ENCODE peak calls at places on chromosome X, in seven cellular contexts. One of them, this sample, is unnamed.

GRCh38 chrX:141176586-141177451 is at the start of gene LDOC1:
- DNase-seq in tibial artery: peak; percentile 90
- DNase-seq in stomach: peak; percentile 73
- DNase-seq in BE2C: peak; percentile 90
- DNase-seq in body of pancreas: peak; percentile 85
- DNase-seq in lower lobe of right lung: peak; percentile 72
- DNase-seq in pancreas: peak; percentile 69
- DNase-seq in this sample: peak; percentile 72

GRCh38 chrX:40146471-40147398 is 49.0 kb upstream of the BCOR start:
- DNase-seq in tibial artery: no peak
- DNase-seq in stomach: no peak
- DNase-seq in BE2C: peak; percentile 38
- DNase-seq in body of pancreas: peak; percentile 51
- DNase-seq in lower lobe of right lung: peak; percentile 65
- DNase-seq in pancreas: no peak
- DNase-seq in this sample: peak; percentile 31

GRCh38 chrX:23885803-23886202 is 21.9 kb downstream of the APOO start:
- DNase-seq in tibial artery: no peak
- DNase-seq in stomach: no peak
- DNase-seq in BE2C: no peak
- DNase-seq in body of pancreas: no peak
- DNase-seq in lower lobe of right lung: no peak
- DNase-seq in pancreas: no peak
- DNase-seq in this sample: no peak

GRCh38 chrX:4118666-4119530 is 405.4 kb upstream of the PRKX start:
- DNase-seq in tibial artery: no peak
- DNase-seq in stomach: no peak
- DNase-seq in BE2C: no peak
- DNase-seq in body of pancreas: no peak
- DNase-seq in lower lobe of right lung: no peak
- DNase-seq in pancreas: no peak
- DNase-seq in this sample: no peak

GRCh38 chrX:132615396-132616131 is 126.7 kb upstream of the MBNL3 start:
- DNase-seq in tibial artery: no peak
- DNase-seq in stomach: peak; percentile 48
- DNase-seq in BE2C: peak; percentile 30
- DNase-seq in body of pancreas: peak; percentile 57
- DNase-seq in lower lobe of right lung: peak; percentile 30
- DNase-seq in pancreas: peak; percentile 31
- DNase-seq in this sample: peak; percentile 55

GRCh38 chrX:150568320-150569154 is at the start of gene MTM1:
- DNase-seq in tibial artery: peak; percentile 96
- DNase-seq in stomach: peak; percentile 92
- DNase-seq in BE2C: peak; percentile 93
- DNase-seq in body of pancreas: peak; percentile 94
- DNase-seq in lower lobe of right lung: peak; percentile 96
- DNase-seq in pancreas: peak; percentile 94
- DNase-seq in this sample: peak; percentile 73

GRCh38 chrX:79138658-79139241 is 5.7 kb upstream of the GPR174 start:
- DNase-seq in tibial artery: no peak
- DNase-seq in stomach: no peak
- DNase-seq in BE2C: no peak
- DNase-seq in body of pancreas: no peak
- DNase-seq in lower lobe of right lung: no peak
- DNase-seq in pancreas: no peak
- DNase-seq in this sample: no peak

GRCh38 chrX:126065901-126066660 is 100.0 kb downstream of the DCAF12L2 start:
- DNase-seq in tibial artery: peak; percentile 17
- DNase-seq in stomach: no peak
- DNase-seq in BE2C: no peak
- DNase-seq in body of pancreas: no peak
- DNase-seq in lower lobe of right lung: peak; percentile 7
- DNase-seq in pancreas: no peak
- DNase-seq in this sample: no peak

GRCh38 chrX:107102980-107103379 is 15.6 kb downstream of the RBM41 start:
- DNase-seq in tibial artery: no peak
- DNase-seq in stomach: no peak
- DNase-seq in BE2C: no peak
- DNase-seq in body of pancreas: no peak
- DNase-seq in lower lobe of right lung: no peak
- DNase-seq in pancreas: no peak
- DNase-seq in this sample: no peak

DNA sequence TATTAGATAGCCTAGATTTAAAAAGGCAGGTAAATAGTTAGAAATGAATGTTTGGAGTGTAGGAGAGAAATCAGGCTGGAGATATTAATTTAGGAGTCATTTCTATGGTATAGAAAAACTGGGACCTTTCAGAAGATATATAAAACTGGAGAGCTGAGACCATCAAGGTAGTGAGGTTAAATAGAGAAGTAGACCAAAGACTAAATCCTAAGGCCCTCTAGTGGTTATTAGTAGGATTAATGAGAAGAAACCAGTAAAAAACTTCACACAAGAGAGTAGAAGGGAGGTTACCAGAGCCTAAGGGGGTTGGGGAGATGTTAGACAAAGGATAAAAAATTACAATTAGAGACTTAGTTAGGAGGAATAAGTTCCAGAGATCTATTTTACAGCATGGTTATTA is 351.0 kb upstream of the SPANXN1 start:
- DNase-seq in tibial artery: no peak
- DNase-seq in stomach: no peak
- DNase-seq in BE2C: no peak
- DNase-seq in body of pancreas: no peak
- DNase-seq in lower lobe of right lung: no peak
- DNase-seq in pancreas: no peak
- DNase-seq in this sample: no peak
- TF ChIP-seq CTCF in tibial artery: peak; percentile 13
- TF ChIP-seq CTCF in stomach: no peak
- TF ChIP-seq CTCF in BE2C: peak; percentile 13
- TF ChIP-seq CTCF in body of pancreas: peak; percentile 19
- TF ChIP-seq CTCF in lower lobe of right lung: peak; percentile 8
- TF ChIP-seq CTCF in pancreas: no peak
- TF ChIP-seq CTCF in this sample: peak; percentile 60

GRCh38 chrX:10259716-10260115 is 102.9 kb downstream of the CLCN4 start:
- DNase-seq in tibial artery: no peak
- DNase-seq in stomach: no peak
- DNase-seq in BE2C: no peak
- DNase-seq in body of pancreas: no peak
- DNase-seq in lower lobe of right lung: no peak
- DNase-seq in pancreas: no peak
- DNase-seq in this sample: no peak

DNA sequence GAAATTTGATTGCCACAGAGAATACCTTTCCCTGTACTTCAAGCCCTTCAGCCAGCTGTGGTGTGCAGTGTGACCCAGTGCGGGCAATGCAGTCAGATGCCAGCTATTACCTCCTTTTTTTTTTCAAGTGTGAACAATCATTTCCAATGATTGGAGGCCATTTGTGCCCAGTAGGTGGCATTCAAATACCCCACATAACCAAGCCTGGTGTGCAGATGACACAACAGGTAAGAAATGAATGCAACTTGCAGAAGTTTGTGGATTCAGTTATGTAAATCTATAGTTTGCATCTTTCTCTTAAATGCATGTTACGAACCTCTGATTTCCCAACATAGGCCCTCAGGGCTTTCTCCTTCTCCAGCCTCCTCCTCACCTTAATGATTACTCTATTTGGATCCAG is 98.0 kb downstream of the CLCN4 start:
- DNase-seq in tibial artery: no peak
- DNase-seq in stomach: no peak
- DNase-seq in BE2C: peak; percentile 11
- DNase-seq in body of pancreas: no peak
- DNase-seq in lower lobe of right lung: no peak
- DNase-seq in pancreas: no peak
- DNase-seq in this sample: no peak
- TF ChIP-seq CTCF in tibial artery: no peak
- TF ChIP-seq CTCF in stomach: no peak
- TF ChIP-seq CTCF in BE2C: peak; percentile 50
- TF ChIP-seq CTCF in body of pancreas: peak; percentile 41
- TF ChIP-seq CTCF in lower lobe of right lung: peak; percentile 17
- TF ChIP-seq CTCF in pancreas: no peak
- TF ChIP-seq CTCF in this sample: no peak

DNA sequence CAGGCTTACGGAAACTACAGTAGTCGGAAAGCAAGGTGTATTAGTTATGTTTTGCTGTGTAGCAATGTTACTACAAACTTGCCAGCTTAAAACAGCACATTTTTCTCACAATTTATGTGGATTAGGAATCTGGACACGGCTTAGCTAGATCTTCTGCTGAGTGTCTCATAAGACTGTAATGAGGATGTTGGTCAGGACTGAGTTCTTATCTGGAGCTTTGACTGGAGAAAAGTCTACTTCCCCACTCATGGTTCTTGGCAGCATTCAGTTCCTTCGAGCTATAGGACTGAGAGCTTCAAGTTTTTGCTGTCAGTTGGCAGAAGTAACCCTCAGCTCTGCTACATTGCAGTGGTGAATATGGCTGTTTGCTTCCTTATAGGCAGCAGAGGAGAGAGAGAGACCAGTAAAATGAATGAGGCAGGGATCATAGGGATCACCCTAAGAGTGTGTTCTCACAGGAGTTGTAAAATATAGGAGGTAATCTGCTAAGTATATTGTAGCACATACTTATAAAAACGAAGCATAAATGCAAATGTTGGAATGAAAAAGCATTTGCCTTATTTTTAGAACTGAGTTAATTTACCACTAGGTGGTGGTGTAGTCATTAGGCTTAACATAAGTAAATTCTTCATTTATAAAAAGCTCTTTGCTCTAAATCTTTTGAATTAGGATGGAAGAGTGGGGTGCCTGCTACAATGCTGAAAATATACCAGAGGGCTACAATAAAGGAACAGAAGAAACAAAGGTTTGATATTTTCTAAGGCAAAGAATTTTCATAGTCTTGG is 38.6 kb downstream of the ALG13 start:
- DNase-seq in tibial artery: no peak
- DNase-seq in stomach: no peak
- DNase-seq in BE2C: no peak
- DNase-seq in body of pancreas: no peak
- DNase-seq in lower lobe of right lung: no peak
- DNase-seq in pancreas: no peak
- DNase-seq in this sample: no peak
- TF ChIP-seq CTCF in tibial artery: no peak
- TF ChIP-seq CTCF in stomach: no peak
- TF ChIP-seq CTCF in BE2C: peak; percentile 21
- TF ChIP-seq CTCF in body of pancreas: peak; percentile 26
- TF ChIP-seq CTCF in lower lobe of right lung: peak; percentile 8
- TF ChIP-seq CTCF in pancreas: peak; percentile 31
- TF ChIP-seq CTCF in this sample: peak; percentile 61

GRCh38 chrX:74535211-74535621 is 79.2 kb downstream of the RLIM start:
- DNase-seq in tibial artery: no peak
- DNase-seq in stomach: no peak
- DNase-seq in BE2C: peak; percentile 8
- DNase-seq in body of pancreas: no peak
- DNase-seq in lower lobe of right lung: no peak
- DNase-seq in pancreas: peak; percentile 5
- DNase-seq in this sample: no peak
- TF ChIP-seq CTCF in tibial artery: peak; percentile 23
- TF ChIP-seq CTCF in stomach: no peak
- TF ChIP-seq CTCF in BE2C: peak; percentile 50
- TF ChIP-seq CTCF in body of pancreas: peak; percentile 12
- TF ChIP-seq CTCF in lower lobe of right lung: peak; percentile 32
- TF ChIP-seq CTCF in pancreas: no peak
- TF ChIP-seq CTCF in this sample: peak; percentile 50

DNA sequence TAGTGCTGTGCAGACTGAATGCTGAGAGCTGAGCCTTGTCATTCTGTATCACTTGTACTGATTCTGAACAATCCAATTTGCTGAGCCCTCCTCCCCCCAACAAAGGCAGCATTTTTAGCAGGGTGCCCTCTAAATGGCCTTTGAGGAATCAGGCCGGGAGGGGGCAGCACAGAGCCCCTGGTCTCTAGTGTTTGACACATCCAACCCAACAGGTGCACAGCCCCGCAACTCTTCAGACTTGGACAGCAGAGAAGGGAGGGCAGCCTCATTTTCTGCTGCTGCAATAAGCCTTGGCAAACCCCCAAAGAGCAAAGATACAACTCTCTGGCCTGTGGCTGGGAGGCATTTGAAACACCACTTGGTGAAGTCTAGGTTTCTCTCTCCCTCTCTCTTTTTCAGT is 3.4 kb downstream of the ATP1B4 start:
- DNase-seq in tibial artery: no peak
- DNase-seq in stomach: peak; percentile 63
- DNase-seq in BE2C: peak; percentile 53
- DNase-seq in body of pancreas: peak; percentile 46
- DNase-seq in lower lobe of right lung: peak; percentile 51
- DNase-seq in pancreas: peak; percentile 14
- DNase-seq in this sample: no peak
- TF ChIP-seq CTCF in tibial artery: peak; percentile 4
- TF ChIP-seq CTCF in stomach: no peak
- TF ChIP-seq CTCF in BE2C: peak; percentile 53
- TF ChIP-seq CTCF in body of pancreas: peak; percentile 36
- TF ChIP-seq CTCF in lower lobe of right lung: peak; percentile 37
- TF ChIP-seq CTCF in pancreas: peak; percentile 30
- TF ChIP-seq CTCF in this sample: peak; percentile 51

GRCh38 chrX:22128961-22129360 is 96.8 kb downstream of the PHEX start:
- DNase-seq in tibial artery: no peak
- DNase-seq in stomach: no peak
- DNase-seq in BE2C: no peak
- DNase-seq in body of pancreas: no peak
- DNase-seq in lower lobe of right lung: no peak
- DNase-seq in pancreas: no peak
- DNase-seq in this sample: no peak
- TF ChIP-seq CTCF in tibial artery: no peak
- TF ChIP-seq CTCF in stomach: no peak
- TF ChIP-seq CTCF in BE2C: no peak
- TF ChIP-seq CTCF in body of pancreas: no peak
- TF ChIP-seq CTCF in lower lobe of right lung: no peak
- TF ChIP-seq CTCF in pancreas: no peak
- TF ChIP-seq CTCF in this sample: no peak

DNA sequence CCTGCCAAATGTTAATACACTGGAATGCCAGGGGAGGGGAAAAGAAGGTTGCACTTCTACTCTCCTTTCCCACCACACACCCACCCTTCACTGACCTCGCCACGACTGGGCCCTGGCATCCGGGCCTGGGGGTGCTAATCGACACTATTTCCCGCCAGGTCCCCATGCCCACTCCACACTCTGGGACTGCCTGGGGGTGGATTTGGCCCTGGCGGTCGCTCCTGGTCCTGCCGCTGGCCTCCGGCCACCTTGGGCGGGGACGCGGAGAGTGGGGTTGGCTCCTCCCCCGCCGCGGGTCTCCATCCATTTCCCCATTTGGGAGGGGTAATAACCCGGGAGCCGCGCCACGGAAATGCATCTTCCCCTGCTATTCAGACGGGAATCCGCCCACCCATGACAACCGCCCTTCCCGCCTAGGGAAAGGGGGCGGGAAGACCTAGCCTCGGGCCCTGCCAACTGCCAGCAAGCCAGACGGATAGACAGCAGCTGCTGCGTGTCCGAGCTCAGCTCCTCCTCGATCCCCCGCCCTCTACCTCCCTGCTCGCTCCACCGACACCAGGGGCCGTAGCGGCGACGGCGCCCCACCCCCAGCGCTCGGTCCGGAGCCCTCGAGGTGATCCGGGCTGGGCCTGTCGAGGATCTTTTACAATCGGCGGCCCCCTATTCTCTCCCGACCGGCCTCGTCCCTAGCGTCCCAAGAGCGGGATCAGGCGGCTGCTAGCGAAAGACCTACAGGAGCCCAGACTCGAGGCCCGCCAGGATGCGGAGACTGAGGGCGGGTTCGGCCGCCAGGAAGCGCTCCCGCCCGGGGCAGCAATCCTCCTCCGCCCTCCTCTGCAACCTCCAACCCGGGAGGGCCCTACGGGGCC is 78.0 kb downstream of the RLIM start:
- DNase-seq in tibial artery: peak; percentile 93
- DNase-seq in stomach: peak; percentile 64
- DNase-seq in BE2C: peak; percentile 72
- DNase-seq in body of pancreas: peak; percentile 65
- DNase-seq in lower lobe of right lung: peak; percentile 80
- DNase-seq in pancreas: peak; percentile 57
- DNase-seq in this sample: peak; percentile 53
- TF ChIP-seq CTCF in tibial artery: peak; percentile 42
- TF ChIP-seq CTCF in stomach: peak; percentile 43
- TF ChIP-seq CTCF in BE2C: no peak
- TF ChIP-seq CTCF in body of pancreas: peak; percentile 45
- TF ChIP-seq CTCF in lower lobe of right lung: peak; percentile 44
- TF ChIP-seq CTCF in pancreas: no peak
- TF ChIP-seq CTCF in this sample: peak; percentile 57

GRCh38 chrX:9835585-9836210 is 49.5 kb downstream of the SHROOM2 start:
- DNase-seq in tibial artery: no peak
- DNase-seq in stomach: no peak
- DNase-seq in BE2C: no peak
- DNase-seq in body of pancreas: no peak
- DNase-seq in lower lobe of right lung: no peak
- DNase-seq in pancreas: no peak
- DNase-seq in this sample: no peak
- TF ChIP-seq CTCF in tibial artery: no peak
- TF ChIP-seq CTCF in stomach: no peak
- TF ChIP-seq CTCF in BE2C: no peak
- TF ChIP-seq CTCF in body of pancreas: no peak
- TF ChIP-seq CTCF in lower lobe of right lung: no peak
- TF ChIP-seq CTCF in pancreas: no peak
- TF ChIP-seq CTCF in this sample: no peak